ENCODE peak calls at places on chromosome 13, in nine cellular contexts. A is psoas muscle; O is AG04449; N is C1 segment of cervical spinal cord; H is NCI-H524 treated with DMSO at 0.1 percent for 48 hours; D is ACHN; C is NCI-H1092; R is CD4-positive, alpha-beta T cell; P is right lobe of liver. U is an unnamed sample.

GRCh38 chr13:114285166-114285808 is 3.9 kb downstream of the UPF3A start:
- DNase-seq in A (no peak), O (no peak), N (peak), H (no peak), D (no peak), C (no peak), R (no peak), P (no peak), U (no peak)

GRCh38 chr13:50075619-50076097 is 60.4 kb downstream of the KCNRG start:
- DNase-seq in A (no peak), O (no peak), N (no peak), H (no peak), D (no peak), C (no peak), R (no peak), P (no peak), U (no peak)

GRCh38 chr13:43445651-43446050 is 341.1 kb downstream of the ENOX1 start:
- DNase-seq in A (no peak), O (no peak), N (no peak), H (no peak), D (no peak), C (no peak), R (no peak), P (no peak), U (no peak)

GRCh38 chr13:71312923-71313322 is 554.1 kb downstream of the DACH1 start:
- DNase-seq in A (no peak), O (no peak), N (no peak), H (no peak), D (no peak), C (no peak), R (no peak), P (no peak), U (no peak)

GRCh38 chr13:107144432-107144831 is 576.5 kb upstream of the ARGLU1 start:
- DNase-seq in A (no peak), O (no peak), N (no peak), H (peak), D (peak), C (no peak), R (no peak), P (no peak), U (no peak)

GRCh38 chr13:40762849-40763248 is 8.1 kb downstream of the MRPS31 start:
- DNase-seq in A (no peak), O (no peak), N (no peak), H (no peak), D (no peak), C (no peak), R (no peak), P (no peak), U (no peak)

GRCh38 chr13:67383358-67383757 is 153.2 kb upstream of the PCDH9 start:
- DNase-seq in A (no peak), O (no peak), N (no peak), H (no peak), D (no peak), C (peak), R (no peak), P (peak), U (no peak)

GRCh38 chr13:31274345-31274870 is 74.6 kb downstream of the B3GLCT start:
- DNase-seq in A (no peak), O (no peak), N (no peak), H (no peak), D (no peak), C (no peak), R (no peak), P (no peak), U (no peak)